ENCODE peak calls at places on chromosomes 16 and 17, in four cellular contexts. A is astrocyte of the spinal cord, E is Kasumi-1, Y is HT-29. M is an unnamed sample.
A peak's percentile ranks its signal among the peaks of the same experiment; 100 is the strongest.

GRCh38 chr17:55723488-55723848 is 804 bp upstream of the TMEM100 start:
- DNase-seq in A (no peak), E (no peak), Y (no peak), M (no peak)

GRCh38 chr16:68379472-68380347 is 68.6 kb downstream of the SMPD3 start:
- DNase-seq in A (no peak), E (no peak), Y (no peak), M (no peak)

GRCh38 chr17:56594528-56595418 is 1.3 kb downstream of the NOG start:
- DNase-seq in A (peak; percentile 5), E (peak; percentile 63), Y (no peak), M (peak; percentile 36)

GRCh38 chr16:83994087-83994486 is 26.0 kb downstream of the NECAB2 start:
- DNase-seq in A (peak; percentile 72), E (peak; percentile 14), Y (peak; percentile 20), M (no peak)

GRCh38 chr16:67236551-67237395 is 9.8 kb downstream of the TMEM208 start:
- DNase-seq in A (peak; percentile 67), E (peak; percentile 31), Y (peak; percentile 68), M (peak; percentile 46)

GRCh38 chr17:15999974-16000827 is 577 bp downstream of the TTC19 start:
- DNase-seq in A (peak; percentile 38), E (no peak), Y (peak; percentile 22), M (peak; percentile 80)

GRCh38 chr17:38329808-38330730 is 13.7 kb downstream of the GPR179 start:
- DNase-seq in A (no peak), E (no peak), Y (no peak), M (no peak)

GRCh38 chr17:58269557-58270291 is 11.0 kb downstream of the MPO start:
- DNase-seq in A (no peak), E (no peak), Y (no peak), M (no peak)

GRCh38 chr17:76166168-76166567 is 25.1 kb upstream of the FOXJ1 start:
- DNase-seq in A (peak; percentile 44), E (no peak), Y (no peak), M (no peak)

GRCh38 chr16:89374393-89374948 is 115.9 kb downstream of the ANKRD11 start:
- DNase-seq in A (peak; percentile 61), E (no peak), Y (no peak), M (no peak)

GRCh38 chr16:29308644-29309546 is 97.6 kb downstream of the NPIPB11 start:
- DNase-seq in A (no peak), E (no peak), Y (no peak), M (no peak)

GRCh38 chr16:57764341-57765159 is 29.0 kb downstream of the KATNB1 start:
- DNase-seq in A (peak; percentile 76), E (no peak), Y (peak; percentile 56), M (peak; percentile 62)

GRCh38 chr17:32483451-32484019 is 3.3 kb upstream of the CDK5R1 start:
- DNase-seq in A (peak; percentile 84), E (peak; percentile 72), Y (peak; percentile 70), M (peak; percentile 56)

GRCh38 chr17:83100220-83100852 is 20.9 kb downstream of the METRNL start:
- DNase-seq in A (no peak), E (no peak), Y (no peak), M (no peak)

GRCh38 chr17:40349477-40350409 is 14.8 kb downstream of the GJD3 start:
- DNase-seq in A (no peak), E (no peak), Y (no peak), M (peak; percentile 4)

GRCh38 chr17:55769625-55770000 is 18.8 kb downstream of the PCTP start:
- DNase-seq in A (peak; percentile 47), E (no peak), Y (no peak), M (peak; percentile 21)

GRCh38 chr17:7651097-7651958 is 602 bp downstream of the ATP1B2 start:
- DNase-seq in A (no peak), E (no peak), Y (no peak), M (peak; percentile 55)

GRCh38 chr16:4934591-4934990 is 2.4 kb downstream of the PPL start:
- DNase-seq in A (no peak), E (no peak), Y (no peak), M (no peak)

GRCh38 chr16:84593825-84594724 is 23.8 kb downstream of the COTL1 start:
- DNase-seq in A (peak; percentile 15), E (no peak), Y (no peak), M (no peak)

GRCh38 chr17:75684249-75684648 is 17.1 kb downstream of the SAP30BP start:
- DNase-seq in A (peak; percentile 39), E (no peak), Y (no peak), M (peak; percentile 41)

GRCh38 chr16:68367034-68367433 is 56.2 kb downstream of the PRMT7 start:
- DNase-seq in A (peak; percentile 23), E (peak; percentile 44), Y (peak; percentile 39), M (peak; percentile 60)